ENCODE peak calls at places on chromosome 17, in six cellular contexts. Z is glutamatergic neuron, A is heart left ventricle, U is HL-60, F is ascending aorta, Q is fibroblast of the aortic adventitia. D is an unnamed sample.

GRCh38 chr17:66904760-66905637 is 59.5 kb upstream of the CACNG4 start:
- DNase-seq in Z (no peak), A (peak; percentile 35), U (no peak), F (no peak), Q (peak; percentile 84), D (no peak)

GRCh38 chr17:9628509-9628908 is 16.8 kb upstream of the USP43 start:
- DNase-seq in Z (no peak), A (no peak), U (no peak), F (no peak), Q (no peak), D (no peak)

GRCh38 chr17:31508310-31509094 is 117.0 kb downstream of the RAB11FIP4 start:
- DNase-seq in Z (no peak), A (no peak), U (no peak), F (no peak), Q (no peak), D (no peak)

GRCh38 chr17:19306160-19307111 is 56.1 kb downstream of the B9D1 start:
- DNase-seq in Z (no peak), A (no peak), U (peak; percentile 18), F (no peak), Q (no peak), D (no peak)

GRCh38 chr17:69286257-69286656 is 40.7 kb downstream of the ABCA5 start:
- DNase-seq in Z (no peak), A (no peak), U (no peak), F (no peak), Q (no peak), D (no peak)

GRCh38 chr17:69609495-69610315 is 195.2 kb downstream of the MAP2K6 start:
- DNase-seq in Z (peak; percentile 18), A (no peak), U (no peak), F (no peak), Q (peak; percentile 61), D (peak; percentile 34)

GRCh38 chr17:28842282-28843012 is at the start of gene FAM222B:
- DNase-seq in Z (peak; percentile 94), A (peak; percentile 86), U (peak; percentile 84), F (peak; percentile 89), Q (peak; percentile 78), D (peak; percentile 94)

GRCh38 chr17:55301521-55302406 is 37.0 kb downstream of the HLF start:
- DNase-seq in Z (no peak), A (peak; percentile 32), U (no peak), F (no peak), Q (peak; percentile 35), D (no peak)

GRCh38 chr17:17987901-17988300 is 15.2 kb downstream of the DRC3 start:
- DNase-seq in Z (no peak), A (no peak), U (no peak), F (no peak), Q (no peak), D (no peak)

GRCh38 chr17:8496081-8496480 is 60.4 kb downstream of the NDEL1 start:
- DNase-seq in Z (no peak), A (no peak), U (no peak), F (peak; percentile 34), Q (no peak), D (no peak)

GRCh38 chr17:10702574-10702973 is 5.2 kb downstream of the ADPRM start:
- DNase-seq in Z (no peak), A (no peak), U (peak; percentile 3), F (no peak), Q (peak; percentile 33), D (no peak)

GRCh38 chr17:82051776-82052637 is at the start of the genes GPS1 and RFNG:
- DNase-seq in Z (peak; percentile 88), A (peak; percentile 85), U (peak; percentile 63), F (peak; percentile 80), Q (peak; percentile 34), D (no peak)

GRCh38 chr17:962650-963049 is 16.9 kb downstream of the NXN start:
- DNase-seq in Z (no peak), A (no peak), U (no peak), F (no peak), Q (no peak), D (no peak)

GRCh38 chr17:2282297-2282873 is 21.2 kb downstream of the SMG6 start:
- DNase-seq in Z (no peak), A (no peak), U (peak; percentile 64), F (peak; percentile 67), Q (peak; percentile 93), D (no peak)

GRCh38 chr17:1423456-1424135 is 23.6 kb upstream of the YWHAE start:
- DNase-seq in Z (no peak), A (no peak), U (no peak), F (no peak), Q (no peak), D (no peak)

GRCh38 chr17:75684924-75685323 is 17.8 kb downstream of the SAP30BP start:
- DNase-seq in Z (no peak), A (no peak), U (no peak), F (no peak), Q (peak; percentile 52), D (no peak)

GRCh38 chr17:74429604-74430384 is 2.1 kb upstream of the GPRC5C start:
- DNase-seq in Z (no peak), A (peak; percentile 40), U (no peak), F (no peak), Q (no peak), D (no peak)

GRCh38 chr17:30031214-30031869 is 85.3 kb upstream of the NSRP1 start:
- DNase-seq in Z (no peak), A (no peak), U (no peak), F (no peak), Q (no peak), D (no peak)

GRCh38 chr17:16381496-16381820 is 567 bp downstream of the UBB start:
- DNase-seq in Z (no peak), A (no peak), U (peak; percentile 1), F (no peak), Q (peak; percentile 49), D (no peak)

GRCh38 chr17:47844814-47845453 is 3.9 kb upstream of the SCRN2 start:
- DNase-seq in Z (no peak), A (no peak), U (no peak), F (no peak), Q (peak; percentile 34), D (no peak)

GRCh38 chr17:57911834-57912673 is 43.2 kb downstream of the CUEDC1 start:
- DNase-seq in Z (no peak), A (peak; percentile 94), U (no peak), F (peak; percentile 88), Q (peak; percentile 89), D (no peak)

GRCh38 chr17:27345141-27345904 is 51.4 kb downstream of the WSB1 start:
- DNase-seq in Z (peak; percentile 61), A (no peak), U (no peak), F (no peak), Q (no peak), D (peak; percentile 48)

GRCh38 chr17:74514632-74515035 is 16.6 kb downstream of the CD300LB start:
- DNase-seq in Z (no peak), A (no peak), U (no peak), F (no peak), Q (no peak), D (no peak)

GRCh38 chr17:59371426-59372099 is 40.1 kb downstream of the YPEL2 start:
- DNase-seq in Z (peak; percentile 27), A (no peak), U (no peak), F (peak; percentile 90), Q (peak; percentile 46), D (no peak)

GRCh38 chr17:81928497-81929252 is 1.1 kb upstream of the MAFG start:
- DNase-seq in Z (no peak), A (no peak), U (no peak), F (no peak), Q (no peak), D (no peak)

GRCh38 chr17:148757-149156 is 11.4 kb downstream of the SCGB1C2 start:
- DNase-seq in Z (peak; percentile 5), A (peak; percentile 8), U (no peak), F (no peak), Q (no peak), D (peak; percentile 2)

GRCh38 chr17:17929655-17930380 is 42.4 kb downstream of the TOM1L2 start:
- DNase-seq in Z (no peak), A (no peak), U (no peak), F (no peak), Q (peak; percentile 36), D (no peak)

GRCh38 chr17:82930924-82931695 is 91.3 kb upstream of the ZNF750 start:
- DNase-seq in Z (no peak), A (peak; percentile 15), U (no peak), F (peak; percentile 40), Q (no peak), D (no peak)

GRCh38 chr17:19645608-19646250 is 2.8 kb upstream of the ALDH3A2 start:
- DNase-seq in Z (peak; percentile 64), A (no peak), U (peak; percentile 59), F (peak; percentile 70), Q (peak; percentile 34), D (peak; percentile 61)

GRCh38 chr17:45300060-45300751 is 16.6 kb downstream of the MAP3K14 start:
- DNase-seq in Z (no peak), A (no peak), U (no peak), F (no peak), Q (no peak), D (no peak)

GRCh38 chr17:50129946-50130777 is at the start of gene SAMD14:
- DNase-seq in Z (peak; percentile 67), A (peak; percentile 50), U (no peak), F (no peak), Q (no peak), D (peak; percentile 48)

GRCh38 chr17:46202482-46202881 is 9.3 kb upstream of the KANSL1 start:
- DNase-seq in Z (no peak), A (no peak), U (no peak), F (no peak), Q (no peak), D (no peak)

GRCh38 chr17:66466933-66467367 is 164.5 kb downstream of the PRKCA start:
- DNase-seq in Z (no peak), A (no peak), U (peak; percentile 77), F (peak; percentile 66), Q (peak; percentile 99), D (no peak)

GRCh38 chr17:73281926-73282325 is 20.2 kb upstream of the CPSF4L start:
- DNase-seq in Z (no peak), A (no peak), U (no peak), F (no peak), Q (no peak), D (no peak)

GRCh38 chr17:66633322-66633965 is 201.5 kb upstream of the CACNG5 start:
- DNase-seq in Z (no peak), A (no peak), U (peak; percentile 52), F (no peak), Q (peak; percentile 18), D (no peak)

GRCh38 chr17:34562387-34562786 is 17.0 kb upstream of the TMEM132E start:
- DNase-seq in Z (no peak), A (no peak), U (no peak), F (no peak), Q (no peak), D (no peak)
- TF ChIP-seq CTCF in Z (peak; percentile 84), A (peak; percentile 18), U (peak; percentile 20), F (peak; percentile 16), Q (peak; percentile 30), D (peak; percentile 76)

GRCh38 chr17:78174870-78175642 is 6.7 kb downstream of the SYNGR2 start:
- DNase-seq in Z (no peak), A (peak; percentile 27), U (no peak), F (no peak), Q (no peak), D (no peak)
- TF ChIP-seq CTCF in Z (no peak), A (no peak), U (no peak), F (no peak), Q (no peak), D (peak; percentile 17)

GRCh38 chr17:35894206-35894605 is 14.0 kb upstream of the CCL5 start:
- DNase-seq in Z (no peak), A (no peak), U (no peak), F (no peak), Q (no peak), D (no peak)
- TF ChIP-seq CTCF in Z (no peak), A (no peak), U (no peak), F (no peak), Q (no peak), D (no peak)

GRCh38 chr17:38458521-38458920 is 30.3 kb downstream of the ARHGAP23 start:
- DNase-seq in Z (no peak), A (no peak), U (no peak), F (no peak), Q (no peak), D (no peak)
- TF ChIP-seq CTCF in Z (no peak), A (no peak), U (no peak), F (no peak), Q (no peak), D (no peak)